ENCODE peak calls at places on chromosomes 3 and 15, in four cellular contexts. K is mammary epithelial cell, Z is GM23248, N is fibroblast of lung. B is an unnamed sample.

GRCh38 chr3:29693863-29694262 is 413.0 kb downstream of the RBMS3 start:
- DNase-seq in K (peak; percentile 57), Z (peak; percentile 79), N (peak; percentile 98), B (peak; percentile 22)

GRCh38 chr15:39583586-39584265 is 2.8 kb downstream of the THBS1 start:
- DNase-seq in K (peak; percentile 78), Z (peak; percentile 83), N (peak; percentile 43), B (no peak)

GRCh38 chr3:66567066-66567465 is 66.2 kb upstream of the LRIG1 start:
- DNase-seq in K (no peak), Z (no peak), N (peak; percentile 94), B (peak; percentile 32)

GRCh38 chr3:30408105-30408557 is 198.3 kb upstream of the TGFBR2 start:
- DNase-seq in K (no peak), Z (no peak), N (peak; percentile 47), B (no peak)

GRCh38 chr3:126340596-126340942 is 16.6 kb downstream of the KLF15 start:
- DNase-seq in K (no peak), Z (no peak), N (no peak), B (no peak)

GRCh38 chr3:162211470-162211869 is 714.9 kb downstream of the OTOL1 start:
- DNase-seq in K (no peak), Z (peak; percentile 4), N (no peak), B (no peak)

GRCh38 chr3:190345027-190345821 is 23.0 kb upstream of the CLDN1 start:
- DNase-seq in K (peak; percentile 100), Z (peak; percentile 90), N (peak; percentile 97), B (peak; percentile 93)

GRCh38 chr15:20344601-20345400 is 196.8 kb downstream of the GOLGA6L6 start:
- DNase-seq in K (peak; percentile 12), Z (no peak), N (no peak), B (no peak)

GRCh38 chr3:55828712-55829111 is 341.6 kb upstream of the WNT5A start:
- DNase-seq in K (no peak), Z (peak; percentile 23), N (peak; percentile 19), B (no peak)

GRCh38 chr3:129783470-129783869 is 110.0 kb downstream of the TMCC1 start:
- DNase-seq in K (no peak), Z (peak; percentile 65), N (peak; percentile 62), B (peak; percentile 46)

GRCh38 chr3:194496217-194496881 is 9.5 kb upstream of the ATP13A3 start:
- DNase-seq in K (peak; percentile 28), Z (no peak), N (no peak), B (no peak)

GRCh38 chr3:11582123-11582968 is 61.4 kb downstream of the VGLL4 start:
- DNase-seq in K (peak; percentile 63), Z (peak; percentile 91), N (peak; percentile 93), B (no peak)

GRCh38 chr15:60392601-60392985 is 5.2 kb downstream of the ANXA2 start:
- DNase-seq in K (peak; percentile 87), Z (peak; percentile 94), N (peak; percentile 89), B (peak; percentile 64)

GRCh38 chr3:20539666-20540460 is 353.9 kb upstream of the SGO1 start:
- DNase-seq in K (no peak), Z (no peak), N (no peak), B (no peak)

GRCh38 chr3:183546625-183547024 is 8.9 kb downstream of the KLHL6 start:
- DNase-seq in K (no peak), Z (no peak), N (no peak), B (no peak)

GRCh38 chr3:115081444-115081843 is 65.6 kb downstream of the ZBTB20 start:
- DNase-seq in K (no peak), Z (no peak), N (no peak), B (no peak)

GRCh38 chr3:174540536-174540935 is 318.6 kb upstream of the NAALADL2 start:
- DNase-seq in K (no peak), Z (no peak), N (no peak), B (no peak)

GRCh38 chr15:73990250-73991005 is 1.7 kb downstream of the STOML1 start:
- DNase-seq in K (no peak), Z (no peak), N (no peak), B (no peak)

GRCh38 chr15:78035319-78035718 is 42.2 kb downstream of the TBC1D2B start:
- DNase-seq in K (no peak), Z (no peak), N (peak; percentile 17), B (no peak)

GRCh38 chr15:58867926-58868325 is 65.6 kb downstream of the SLTM start:
- DNase-seq in K (no peak), Z (no peak), N (no peak), B (no peak)

GRCh38 chr3:73683706-73684105 is 59.0 kb upstream of the PDZRN3 start:
- DNase-seq in K (no peak), Z (no peak), N (no peak), B (no peak)

GRCh38 chr15:98731712-98732450 is 83.5 kb downstream of the IGF1R start:
- DNase-seq in K (no peak), Z (no peak), N (no peak), B (no peak)

GRCh38 chr15:100994597-100995446 is 75.7 kb downstream of the LRRK1 start:
- DNase-seq in K (no peak), Z (no peak), N (no peak), B (peak; percentile 70)

GRCh38 chr3:128107809-128108208 is 15.8 kb downstream of the RUVBL1 start:
- DNase-seq in K (no peak), Z (no peak), N (peak; percentile 29), B (no peak)
- H3K79me2 ChIP-seq in K (peaks cover 39% of the 10 kb centered on the region), Z (peaks cover 33% of the 10 kb centered on the region), N (no peaks in the 10 kb centered on the region), B (no peaks in the 10 kb centered on the region)

GRCh38 chr15:56765252-56765651 is 31.9 kb upstream of the ZNF280D start:
- DNase-seq in K (peak; percentile 26), Z (peak; percentile 62), N (peak; percentile 86), B (no peak)
- H2AFZ ChIP-seq in K (peak overlapping the region; percentile 5), Z (peak overlapping the region; percentile 49), N (no peak overlapping the region), B (no peak overlapping the region)

GRCh38 chr15:85399627-85400026 is 19.2 kb downstream of the AKAP13 start:
- DNase-seq in K (no peak), Z (no peak), N (no peak), B (no peak)
- H3K79me2 ChIP-seq in K (peaks cover 96% of the 10 kb centered on the region), Z (peaks cover 98% of the 10 kb centered on the region), N (peaks cover 63% of the 10 kb centered on the region), B (peaks cover 2% of the 10 kb centered on the region)

DNA sequence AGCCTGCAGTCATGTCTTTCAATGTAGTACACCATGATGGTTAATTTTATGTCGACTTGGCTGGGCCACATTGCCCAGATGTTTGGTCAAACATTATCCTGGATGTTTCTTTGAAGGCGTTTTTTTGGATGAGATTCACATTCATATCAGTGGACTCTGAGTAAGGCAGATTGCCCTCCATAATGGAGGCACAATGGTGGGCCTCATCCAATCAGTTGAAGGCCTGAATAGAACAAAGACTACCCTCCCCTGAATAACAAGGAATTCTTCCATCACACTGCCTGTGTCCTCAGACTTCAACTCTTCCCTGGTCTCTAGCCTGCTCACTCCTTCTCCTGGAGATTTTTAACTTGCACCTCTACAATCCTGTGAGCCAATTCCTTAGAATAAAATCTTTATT is 83.8 kb upstream of the CHL1 start:
- DNase-seq in K (no peak), Z (no peak), N (no peak), B (no peak)
- H2AFZ ChIP-seq in K (no peak overlapping the region), Z (no peak overlapping the region), N (no peak overlapping the region), B (no peak overlapping the region)

GRCh38 chr15:31337352-31338031 is 10.9 kb downstream of the KLF13 start:
- DNase-seq in K (no peak), Z (no peak), N (no peak), B (no peak)

GRCh38 chr15:31336943-31337295 is 10.3 kb downstream of the KLF13 start:
- DNase-seq in K (no peak), Z (no peak), N (peak; percentile 45), B (peak; percentile 85)

GRCh38 chr15:31338318-31338878 is 11.8 kb downstream of the KLF13 start:
- DNase-seq in K (no peak), Z (no peak), N (no peak), B (no peak)

GRCh38 chr15:31333820-31334219 is 7.2 kb downstream of the KLF13 start:
- DNase-seq in K (no peak), Z (no peak), N (no peak), B (no peak)

GRCh38 chr15:31335991-31336942 is 9.6 kb downstream of the KLF13 start:
- DNase-seq in K (no peak), Z (no peak), N (no peak), B (peak; percentile 42)
- H3K79me2 ChIP-seq in K (peaks cover 97% of the 10 kb centered on the region), Z (peaks cover 98% of the 10 kb centered on the region), N (peaks cover 82% of the 10 kb centered on the region), B (peaks cover 21% of the 10 kb centered on the region)

GRCh38 chr3:16266714-16267113 is 1.7 kb downstream of the OXNAD1 start:
- DNase-seq in K (no peak), Z (no peak), N (no peak), B (no peak)

GRCh38 chr3:16262195-16262594 is 2.5 kb downstream of the DPH3 start:
- DNase-seq in K (no peak), Z (no peak), N (no peak), B (no peak)

GRCh38 chr3:16264174-16264707 is 502 bp downstream of the DPH3 start:
- DNase-seq in K (no peak), Z (peak; percentile 42), N (peak; percentile 23), B (no peak)

GRCh38 chr3:16265455-16265786 is 409 bp downstream of the OXNAD1 start:
- DNase-seq in K (no peak), Z (no peak), N (no peak), B (no peak)

DNA sequence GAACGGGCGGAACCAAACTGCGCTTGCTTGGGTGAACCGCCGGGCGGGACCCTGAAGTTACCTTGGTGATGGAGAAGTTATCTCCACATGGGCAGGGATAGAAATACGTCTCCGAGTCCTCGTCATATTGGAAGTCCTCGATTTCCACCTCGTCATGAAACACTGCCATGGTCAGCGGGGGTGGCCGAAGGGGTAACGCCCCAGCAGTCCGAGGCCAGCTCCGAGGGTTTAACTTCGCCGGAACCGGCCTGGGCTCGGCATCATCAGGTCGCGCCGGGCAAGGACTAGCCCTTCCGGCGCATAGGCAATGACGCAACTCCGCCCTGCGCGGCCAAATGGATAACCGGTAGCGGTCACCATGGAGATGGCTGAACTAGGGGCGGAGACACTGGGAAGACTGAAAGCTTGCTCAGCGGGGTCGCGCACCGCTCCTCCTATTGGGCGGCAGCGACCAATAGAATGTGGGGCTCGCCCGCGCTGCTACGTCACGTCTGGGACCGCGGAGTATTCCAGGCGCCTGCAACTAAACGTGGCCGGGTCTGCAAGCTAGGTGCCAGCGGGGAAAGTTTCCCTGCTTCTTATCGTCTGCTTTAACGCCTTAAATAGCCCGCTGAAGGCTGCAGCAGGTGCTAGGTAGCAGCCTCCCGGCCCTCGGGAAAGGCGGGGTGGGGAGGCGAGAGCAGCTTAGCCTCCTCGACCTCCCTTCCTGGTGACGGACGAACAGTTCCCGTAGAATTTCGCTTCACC is at the start of the genes DPH3 and OXNAD1:
- DNase-seq in K (peak; percentile 99), Z (peak; percentile 100), N (peak; percentile 99), B (peak; percentile 100)
- H2AFZ ChIP-seq in K (peak within 1 kb of the TSS; percentile 99), Z (peak within 1 kb of the TSS; percentile 88), N (peak within 1 kb of the TSS; percentile 95), B (peak within 1 kb of the TSS; percentile 95)

GRCh38 chr3:23954144-23954543 is 9.1 kb downstream of the NR1D2 start:
- DNase-seq in K (no peak), Z (no peak), N (no peak), B (no peak)
- H3K79me2 ChIP-seq in K (peaks cover 57% of the 10 kb centered on the region), Z (peaks cover 89% of the 10 kb centered on the region), N (peaks cover 60% of the 10 kb centered on the region), B (no peaks in the 10 kb centered on the region)

DNA sequence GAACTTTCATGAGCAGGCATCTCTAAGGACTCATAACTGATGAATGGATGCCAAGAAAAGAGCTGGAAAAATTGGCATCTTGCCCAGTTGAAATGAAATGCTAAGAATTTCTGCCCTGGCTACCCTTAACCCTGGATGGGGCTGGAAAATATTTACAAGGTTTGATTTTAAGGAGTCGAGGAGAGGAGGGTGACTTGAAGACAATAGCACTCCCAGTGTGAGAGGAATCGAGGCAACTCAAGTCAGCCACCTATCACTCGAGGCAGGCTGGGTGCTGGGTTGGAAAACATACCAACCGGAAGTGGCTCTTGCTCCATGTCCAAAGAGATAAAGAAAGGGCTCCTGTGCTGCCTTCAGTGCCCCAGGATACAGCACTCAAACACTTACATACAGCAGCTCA is 5.1 kb downstream of the PRICKLE2 start:
- DNase-seq in K (no peak), Z (peak; percentile 80), N (peak; percentile 69), B (no peak)
- H2AFZ ChIP-seq in K (peak overlapping the region; percentile 15), Z (peak overlapping the region; percentile 65), N (no peak overlapping the region), B (no peak overlapping the region)

B was measured in trophoblast cell.